ENCODE peak calls at places on chromosome 19, in nine cellular contexts. One of them, this sample, is unnamed.

GRCh38 chr19:48418317-48419064 is 25.0 kb downstream of the GRIN2D start:
- DNase-seq in heart left ventricle: no peak
- DNase-seq in IMR-90: peak
- DNase-seq in kidney: peak
- DNase-seq in body of pancreas: no peak
- DNase-seq in ovary: no peak
- DNase-seq in CD4-positive, alpha-beta T cell: no peak
- DNase-seq in transverse colon: no peak
- DNase-seq in gastrocnemius medialis: no peak
- DNase-seq in this sample: no peak

GRCh38 chr19:34712606-34713261 is 21.3 kb upstream of the ZNF181 start:
- DNase-seq in heart left ventricle: no peak
- DNase-seq in IMR-90: peak
- DNase-seq in kidney: no peak
- DNase-seq in body of pancreas: peak
- DNase-seq in ovary: peak
- DNase-seq in CD4-positive, alpha-beta T cell: no peak
- DNase-seq in transverse colon: peak
- DNase-seq in gastrocnemius medialis: peak
- DNase-seq in this sample: peak

GRCh38 chr19:47509973-47510372 is 4.9 kb downstream of the NAPA start:
- DNase-seq in heart left ventricle: no peak
- DNase-seq in IMR-90: no peak
- DNase-seq in kidney: no peak
- DNase-seq in body of pancreas: peak
- DNase-seq in ovary: no peak
- DNase-seq in CD4-positive, alpha-beta T cell: no peak
- DNase-seq in transverse colon: no peak
- DNase-seq in gastrocnemius medialis: peak
- DNase-seq in this sample: peak

GRCh38 chr19:55831846-55832245 is at the start of gene NLRP11:
- DNase-seq in heart left ventricle: no peak
- DNase-seq in IMR-90: no peak
- DNase-seq in kidney: no peak
- DNase-seq in body of pancreas: no peak
- DNase-seq in ovary: no peak
- DNase-seq in CD4-positive, alpha-beta T cell: no peak
- DNase-seq in transverse colon: no peak
- DNase-seq in gastrocnemius medialis: no peak
- DNase-seq in this sample: no peak

GRCh38 chr19:33795370-33796163 is 1.1 kb upstream of the KCTD15 start:
- DNase-seq in heart left ventricle: peak
- DNase-seq in IMR-90: peak
- DNase-seq in kidney: peak
- DNase-seq in body of pancreas: peak
- DNase-seq in ovary: peak
- DNase-seq in CD4-positive, alpha-beta T cell: no peak
- DNase-seq in transverse colon: peak
- DNase-seq in gastrocnemius medialis: no peak
- DNase-seq in this sample: no peak

GRCh38 chr19:48728882-48729645 is 9.5 kb upstream of the MAMSTR start:
- DNase-seq in heart left ventricle: no peak
- DNase-seq in IMR-90: no peak
- DNase-seq in kidney: peak
- DNase-seq in body of pancreas: no peak
- DNase-seq in ovary: peak
- DNase-seq in CD4-positive, alpha-beta T cell: no peak
- DNase-seq in transverse colon: no peak
- DNase-seq in gastrocnemius medialis: no peak
- DNase-seq in this sample: no peak

GRCh38 chr19:20079487-20079886 is 1.7 kb downstream of the ZNF90 start:
- DNase-seq in heart left ventricle: no peak
- DNase-seq in IMR-90: no peak
- DNase-seq in kidney: no peak
- DNase-seq in body of pancreas: no peak
- DNase-seq in ovary: no peak
- DNase-seq in CD4-positive, alpha-beta T cell: no peak
- DNase-seq in transverse colon: peak
- DNase-seq in gastrocnemius medialis: no peak
- DNase-seq in this sample: no peak

GRCh38 chr19:51440846-51441409 is 17.3 kb downstream of the SIGLEC8 start:
- DNase-seq in heart left ventricle: no peak
- DNase-seq in IMR-90: no peak
- DNase-seq in kidney: peak
- DNase-seq in body of pancreas: no peak
- DNase-seq in ovary: no peak
- DNase-seq in CD4-positive, alpha-beta T cell: no peak
- DNase-seq in transverse colon: no peak
- DNase-seq in gastrocnemius medialis: no peak
- DNase-seq in this sample: no peak

GRCh38 chr19:12773571-12773970 is 1.8 kb downstream of the HOOK2 start:
- DNase-seq in heart left ventricle: no peak
- DNase-seq in IMR-90: peak
- DNase-seq in kidney: no peak
- DNase-seq in body of pancreas: no peak
- DNase-seq in ovary: no peak
- DNase-seq in CD4-positive, alpha-beta T cell: no peak
- DNase-seq in transverse colon: no peak
- DNase-seq in gastrocnemius medialis: peak
- DNase-seq in this sample: no peak

GRCh38 chr19:16421982-16422381 is 49.8 kb downstream of the EPS15L1 start:
- DNase-seq in heart left ventricle: no peak
- DNase-seq in IMR-90: no peak
- DNase-seq in kidney: no peak
- DNase-seq in body of pancreas: no peak
- DNase-seq in ovary: no peak
- DNase-seq in CD4-positive, alpha-beta T cell: no peak
- DNase-seq in transverse colon: no peak
- DNase-seq in gastrocnemius medialis: no peak
- DNase-seq in this sample: no peak

GRCh38 chr19:17686592-17687042 is 1.5 kb downstream of the UNC13A start:
- DNase-seq in heart left ventricle: no peak
- DNase-seq in IMR-90: no peak
- DNase-seq in kidney: peak
- DNase-seq in body of pancreas: peak
- DNase-seq in ovary: no peak
- DNase-seq in CD4-positive, alpha-beta T cell: no peak
- DNase-seq in transverse colon: no peak
- DNase-seq in gastrocnemius medialis: no peak
- DNase-seq in this sample: no peak

GRCh38 chr19:34253711-34254551 is 423 bp upstream of the GARRE1 start:
- DNase-seq in heart left ventricle: peak
- DNase-seq in IMR-90: peak
- DNase-seq in kidney: peak
- DNase-seq in body of pancreas: no peak
- DNase-seq in ovary: peak
- DNase-seq in CD4-positive, alpha-beta T cell: peak
- DNase-seq in transverse colon: peak
- DNase-seq in gastrocnemius medialis: peak
- DNase-seq in this sample: no peak

DNA sequence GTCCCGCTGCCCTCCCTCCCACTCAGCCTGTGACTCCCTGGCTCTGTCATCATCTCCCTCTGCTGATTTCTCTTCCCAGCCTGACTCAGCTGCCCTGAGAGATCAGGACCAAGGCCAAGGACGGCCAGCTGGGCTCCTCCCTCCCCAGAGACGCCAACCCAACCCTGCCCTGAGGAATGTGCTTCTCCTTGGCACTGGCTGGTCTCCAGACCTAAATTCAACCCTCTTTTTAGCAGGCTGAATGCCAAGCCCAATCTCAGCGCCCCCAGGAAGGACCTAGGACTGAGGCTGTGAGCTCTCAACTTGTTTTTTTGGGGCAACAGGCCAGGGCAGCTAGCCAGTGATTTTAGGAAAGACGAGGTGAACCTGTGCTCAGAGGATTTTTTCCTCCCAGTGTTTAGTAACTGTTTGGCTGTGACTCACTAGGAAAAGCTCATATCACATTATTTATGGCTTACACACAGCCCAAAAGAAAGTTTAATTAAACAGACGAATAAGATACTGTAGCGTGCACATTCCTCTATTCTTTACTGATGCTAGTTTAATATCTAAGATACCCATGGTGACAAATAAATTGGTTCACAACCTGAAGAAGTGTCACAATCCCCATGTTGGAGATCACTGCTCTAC is 7.4 kb upstream of the IGFL1 start:
- DNase-seq in heart left ventricle: no peak
- DNase-seq in IMR-90: peak
- DNase-seq in kidney: peak
- DNase-seq in body of pancreas: peak
- DNase-seq in ovary: peak
- DNase-seq in CD4-positive, alpha-beta T cell: no peak
- DNase-seq in transverse colon: no peak
- DNase-seq in gastrocnemius medialis: peak
- DNase-seq in this sample: peak
- H3K27ac ChIP-seq in heart left ventricle: no peak
- H3K27ac ChIP-seq in IMR-90: no peak
- H3K27ac ChIP-seq in kidney: no peak
- H3K27ac ChIP-seq in body of pancreas: peak
- H3K27ac ChIP-seq in ovary: peak
- H3K27ac ChIP-seq in CD4-positive, alpha-beta T cell: no peak
- H3K27ac ChIP-seq in transverse colon: no peak
- H3K27ac ChIP-seq in gastrocnemius medialis: peak
- H3K27ac ChIP-seq in this sample: peak

GRCh38 chr19:38930776-38931761 is at the start of gene MRPS12:
- DNase-seq in heart left ventricle: peak
- DNase-seq in IMR-90: peak
- DNase-seq in kidney: peak
- DNase-seq in body of pancreas: peak
- DNase-seq in ovary: peak
- DNase-seq in CD4-positive, alpha-beta T cell: peak
- DNase-seq in transverse colon: peak
- DNase-seq in gastrocnemius medialis: peak
- DNase-seq in this sample: peak

GRCh38 chr19:38929929-38930775 is at the start of gene SARS2:
- DNase-seq in heart left ventricle: peak
- DNase-seq in IMR-90: peak
- DNase-seq in kidney: peak
- DNase-seq in body of pancreas: peak
- DNase-seq in ovary: peak
- DNase-seq in CD4-positive, alpha-beta T cell: peak
- DNase-seq in transverse colon: peak
- DNase-seq in gastrocnemius medialis: peak
- DNase-seq in this sample: peak

GRCh38 chr19:38928406-38929001 is 2.1 kb downstream of the SARS2 start:
- DNase-seq in heart left ventricle: no peak
- DNase-seq in IMR-90: no peak
- DNase-seq in kidney: no peak
- DNase-seq in body of pancreas: no peak
- DNase-seq in ovary: no peak
- DNase-seq in CD4-positive, alpha-beta T cell: no peak
- DNase-seq in transverse colon: no peak
- DNase-seq in gastrocnemius medialis: no peak
- DNase-seq in this sample: no peak

GRCh38 chr19:38933544-38933943 is 2.8 kb downstream of the MRPS12 start:
- DNase-seq in heart left ventricle: peak
- DNase-seq in IMR-90: no peak
- DNase-seq in kidney: peak
- DNase-seq in body of pancreas: no peak
- DNase-seq in ovary: no peak
- DNase-seq in CD4-positive, alpha-beta T cell: no peak
- DNase-seq in transverse colon: no peak
- DNase-seq in gastrocnemius medialis: no peak
- DNase-seq in this sample: no peak

GRCh38 chr19:38932425-38933179 is 1.9 kb downstream of the MRPS12 start:
- DNase-seq in heart left ventricle: no peak
- DNase-seq in IMR-90: peak
- DNase-seq in kidney: peak
- DNase-seq in body of pancreas: peak
- DNase-seq in ovary: peak
- DNase-seq in CD4-positive, alpha-beta T cell: no peak
- DNase-seq in transverse colon: no peak
- DNase-seq in gastrocnemius medialis: no peak
- DNase-seq in this sample: no peak
- H3K27ac ChIP-seq in heart left ventricle: no peak
- H3K27ac ChIP-seq in IMR-90: no peak
- H3K27ac ChIP-seq in kidney: no peak
- H3K27ac ChIP-seq in body of pancreas: no peak
- H3K27ac ChIP-seq in ovary: no peak
- H3K27ac ChIP-seq in CD4-positive, alpha-beta T cell: no peak
- H3K27ac ChIP-seq in transverse colon: no peak
- H3K27ac ChIP-seq in gastrocnemius medialis: no peak
- H3K27ac ChIP-seq in this sample: no peak

DNA sequence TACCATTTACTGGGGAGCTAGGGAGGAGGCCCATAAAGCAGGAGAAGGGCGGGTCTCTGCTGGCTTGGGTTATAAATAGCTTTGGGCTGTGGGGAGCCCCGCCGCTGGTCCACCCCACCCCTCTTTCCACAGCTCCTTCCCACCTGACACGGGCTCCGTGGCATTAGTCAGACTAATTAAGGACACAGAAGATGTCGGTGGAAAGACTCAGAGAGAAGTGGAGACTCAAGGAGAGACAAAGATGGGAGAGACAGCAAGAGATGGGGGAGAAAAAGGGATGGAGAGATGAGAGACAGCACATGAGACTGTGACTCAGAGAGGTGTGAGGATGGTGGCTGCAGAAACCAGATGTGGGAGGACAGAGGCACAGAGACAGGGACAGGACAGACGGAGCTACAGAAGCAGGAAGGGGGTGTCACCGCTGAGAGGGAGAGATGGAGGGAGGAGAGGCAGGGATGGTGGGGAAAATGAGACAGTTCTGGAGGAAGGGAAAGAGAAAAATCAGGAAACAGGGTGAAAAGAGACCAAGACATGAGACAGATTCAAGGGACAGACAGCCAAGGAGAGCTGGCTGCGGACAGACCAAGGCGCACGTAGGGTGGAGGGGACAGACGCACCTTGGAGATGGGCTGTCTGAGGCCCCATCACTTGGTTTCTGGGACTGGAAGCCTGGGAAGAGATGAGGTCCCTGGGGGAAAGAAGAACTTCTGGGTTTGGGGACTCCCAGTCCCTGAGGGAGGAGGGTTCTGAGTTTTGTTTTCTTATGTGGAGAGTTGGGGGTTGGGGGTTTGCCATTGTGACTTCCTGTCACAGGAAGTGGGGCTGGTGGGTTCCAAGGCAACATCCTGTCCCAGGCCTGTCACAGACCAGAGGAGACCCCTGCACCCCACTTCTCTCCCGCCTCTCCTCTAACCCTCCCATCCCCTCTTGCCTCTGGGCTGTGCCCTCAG is 4.1 kb downstream of the ARHGEF1 start:
- DNase-seq in heart left ventricle: no peak
- DNase-seq in IMR-90: no peak
- DNase-seq in kidney: no peak
- DNase-seq in body of pancreas: no peak
- DNase-seq in ovary: no peak
- DNase-seq in CD4-positive, alpha-beta T cell: peak
- DNase-seq in transverse colon: peak
- DNase-seq in gastrocnemius medialis: no peak
- DNase-seq in this sample: no peak
- H3K27ac ChIP-seq in heart left ventricle: no peak
- H3K27ac ChIP-seq in IMR-90: no peak
- H3K27ac ChIP-seq in kidney: no peak
- H3K27ac ChIP-seq in body of pancreas: peak
- H3K27ac ChIP-seq in ovary: no peak
- H3K27ac ChIP-seq in CD4-positive, alpha-beta T cell: peak
- H3K27ac ChIP-seq in transverse colon: peak
- H3K27ac ChIP-seq in gastrocnemius medialis: no peak
- H3K27ac ChIP-seq in this sample: peak

GRCh38 chr19:4267101-4267900 is 11.8 kb upstream of the SHD start:
- DNase-seq in heart left ventricle: no peak
- DNase-seq in IMR-90: peak
- DNase-seq in kidney: peak
- DNase-seq in body of pancreas: peak
- DNase-seq in ovary: peak
- DNase-seq in CD4-positive, alpha-beta T cell: peak
- DNase-seq in transverse colon: peak
- DNase-seq in gastrocnemius medialis: no peak
- DNase-seq in this sample: no peak
- H3K27ac ChIP-seq in heart left ventricle: no peak
- H3K27ac ChIP-seq in IMR-90: no peak
- H3K27ac ChIP-seq in kidney: peak
- H3K27ac ChIP-seq in body of pancreas: peak
- H3K27ac ChIP-seq in ovary: no peak
- H3K27ac ChIP-seq in CD4-positive, alpha-beta T cell: no peak
- H3K27ac ChIP-seq in transverse colon: peak
- H3K27ac ChIP-seq in gastrocnemius medialis: no peak
- H3K27ac ChIP-seq in this sample: no peak